ENCODE peak calls at places on chromosomes 1 and 21, in five cellular contexts. P is HEK293T; V is CD4-positive, alpha-beta T cell; O is T1000; C is LHCN-M2. B is an unnamed sample.

GRCh38 chr1:1020000-1020404 is at the start of gene AGRN:
- DNase-seq in P (peak), V (no peak), O (no peak), C (no peak), B (no peak)

GRCh38 chr1:242043165-242043564 is 44.3 kb upstream of the MAP1LC3C start:
- DNase-seq in P (no peak), V (no peak), O (no peak), C (no peak), B (no peak)

GRCh38 chr1:97074771-97075170 is 353.2 kb downstream of the PTBP2 start:
- DNase-seq in P (no peak), V (no peak), O (no peak), C (no peak), B (no peak)

GRCh38 chr1:57377731-57378139 is 46.1 kb downstream of the DAB1 start:
- DNase-seq in P (peak), V (no peak), O (no peak), C (no peak), B (no peak)

GRCh38 chr1:198155253-198155652 is 1.5 kb upstream of the NEK7 start:
- DNase-seq in P (no peak), V (no peak), O (no peak), C (peak), B (no peak)

GRCh38 chr1:174405219-174405618 is 42.5 kb upstream of the GPR52 start:
- DNase-seq in P (no peak), V (no peak), O (no peak), C (no peak), B (no peak)

GRCh38 chr1:77313491-77313890 is 31.7 kb downstream of the AK5 start:
- DNase-seq in P (peak), V (no peak), O (no peak), C (peak), B (no peak)

GRCh38 chr1:9291914-9292360 is 757 bp upstream of the SPSB1 start:
- DNase-seq in P (no peak), V (no peak), O (no peak), C (no peak), B (no peak)

GRCh38 chr21:43603641-43604504 is 55.4 kb downstream of the HSF2BP start:
- DNase-seq in P (no peak), V (no peak), O (no peak), C (peak), B (no peak)

GRCh38 chr1:214192825-214193643 is 87.9 kb upstream of the SMYD2 start:
- DNase-seq in P (no peak), V (no peak), O (no peak), C (peak), B (no peak)

GRCh38 chr1:158121604-158122254 is 59.0 kb upstream of the CD1D start:
- DNase-seq in P (peak), V (no peak), O (peak), C (peak), B (no peak)

GRCh38 chr21:37198989-37199924 is 67.9 kb downstream of the VPS26C start:
- DNase-seq in P (no peak), V (no peak), O (peak), C (peak), B (no peak)

GRCh38 chr1:78005755-78006154 is 1.0 kb downstream of the DNAJB4 start:
- DNase-seq in P (peak), V (no peak), O (no peak), C (peak), B (no peak)

GRCh38 chr1:168335500-168335899 is 54.8 kb downstream of the TBX19 start:
- DNase-seq in P (no peak), V (no peak), O (no peak), C (no peak), B (no peak)

GRCh38 chr1:158146739-158147138 is 34.0 kb upstream of the CD1D start:
- DNase-seq in P (no peak), V (no peak), O (no peak), C (no peak), B (peak)

GRCh38 chr21:46035809-46036695 is 54.5 kb downstream of the COL6A1 start:
- DNase-seq in P (no peak), V (no peak), O (no peak), C (no peak), B (no peak)

GRCh38 chr1:100456880-100457279 is 81.1 kb upstream of the GPR88 start:
- DNase-seq in P (no peak), V (no peak), O (no peak), C (no peak), B (no peak)

GRCh38 chr1:14479865-14480264 is 118.6 kb upstream of the KAZN start:
- DNase-seq in P (no peak), V (no peak), O (peak), C (no peak), B (no peak)

GRCh38 chr1:28917757-28918118 is 3.4 kb downstream of the EPB41 start:
- DNase-seq in P (no peak), V (no peak), O (no peak), C (no peak), B (no peak)

GRCh38 chr1:27659497-27660299 is 12.3 kb downstream of the IFI6 start:
- DNase-seq in P (peak), V (peak), O (peak), C (peak), B (peak)

GRCh38 chr21:34668803-34669148 is at the start of gene CLIC6:
- DNase-seq in P (no peak), V (no peak), O (no peak), C (no peak), B (no peak)

GRCh38 chr1:52633291-52633754 is 355 bp downstream of the SHISAL2A start:
- DNase-seq in P (no peak), V (peak), O (no peak), C (no peak), B (no peak)

GRCh38 chr1:207619833-207620572 is 24.9 kb upstream of the CR1L start:
- DNase-seq in P (peak), V (no peak), O (no peak), C (peak), B (no peak)

GRCh38 chr1:150487763-150488115 is 520 bp downstream of the TARS2 start:
- DNase-seq in P (no peak), V (no peak), O (no peak), C (no peak), B (no peak)

GRCh38 chr1:23393706-23394105 is 24.1 kb upstream of the ZNF436 start:
- DNase-seq in P (no peak), V (no peak), O (peak), C (no peak), B (no peak)

GRCh38 chr1:224938652-224939051 is 9.2 kb downstream of the DNAH14 start:
- DNase-seq in P (no peak), V (no peak), O (no peak), C (no peak), B (no peak)

GRCh38 chr1:1024421-1025415 is 4.8 kb downstream of the AGRN start:
- DNase-seq in P (no peak), V (no peak), O (no peak), C (no peak), B (peak)

GRCh38 chr1:91637539-91637994 is 136.9 kb downstream of the CDC7 start:
- DNase-seq in P (no peak), V (no peak), O (no peak), C (no peak), B (no peak)

GRCh38 chr1:65011983-65012382 is 45.6 kb upstream of the JAK1 start:
- DNase-seq in P (no peak), V (no peak), O (no peak), C (no peak), B (no peak)

GRCh38 chr1:222910699-222911098 is 95.9 kb downstream of the DISP1 start:
- DNase-seq in P (no peak), V (no peak), O (no peak), C (peak), B (no peak)

GRCh38 chr21:27796106-27796505 is 829.2 kb upstream of the ADAMTS5 start:
- DNase-seq in P (no peak), V (no peak), O (no peak), C (no peak), B (no peak)

B was measured in RWPE2.